ENCODE peak calls at places on chromosome 12, in nine cellular contexts. One of them, this sample, is unnamed.
A peak's percentile ranks its signal among the peaks of the same experiment; 100 is the strongest.

GRCh38 chr12:28191018-28191595 is 851 bp downstream of the CCDC91 start:
- DNase-seq in right lobe of liver: no peak
- DNase-seq in left ventricle myocardium inferior: no peak
- DNase-seq in trophoblast cell: peak; percentile 10
- DNase-seq in CD4-positive, alpha-beta memory T cell: no peak
- DNase-seq in colonic mucosa: no peak
- DNase-seq in cardiac muscle cell: no peak
- DNase-seq in adipocyte: no peak
- DNase-seq in IMR-90: peak; percentile 55
- DNase-seq in this sample: no peak

GRCh38 chr12:42868291-42868690 is 278.7 kb upstream of the PRICKLE1 start:
- DNase-seq in right lobe of liver: no peak
- DNase-seq in adipocyte: no peak
- DNase-seq in left ventricle myocardium inferior: no peak
- DNase-seq in cardiac muscle cell: peak; percentile 52
- DNase-seq in CD4-positive, alpha-beta memory T cell: no peak
- DNase-seq in IMR-90: no peak
- DNase-seq in colonic mucosa: no peak
- DNase-seq in trophoblast cell: no peak
- DNase-seq in this sample: no peak

GRCh38 chr12:111228916-111229666 is 139.8 kb downstream of the PHETA1 start:
- DNase-seq in right lobe of liver: no peak
- DNase-seq in colonic mucosa: no peak
- DNase-seq in cardiac muscle cell: no peak
- DNase-seq in IMR-90: no peak
- DNase-seq in CD4-positive, alpha-beta memory T cell: no peak
- DNase-seq in adipocyte: no peak
- DNase-seq in left ventricle myocardium inferior: no peak
- DNase-seq in trophoblast cell: no peak
- DNase-seq in this sample: no peak

GRCh38 chr12:29921307-29921706 is 137.6 kb upstream of the TMTC1 start:
- DNase-seq in left ventricle myocardium inferior: no peak
- DNase-seq in colonic mucosa: no peak
- DNase-seq in IMR-90: peak; percentile 26
- DNase-seq in trophoblast cell: no peak
- DNase-seq in cardiac muscle cell: peak; percentile 56
- DNase-seq in right lobe of liver: no peak
- DNase-seq in CD4-positive, alpha-beta memory T cell: no peak
- DNase-seq in adipocyte: no peak
- DNase-seq in this sample: no peak

GRCh38 chr12:39764944-39765560 is 145.4 kb upstream of the ABCD2 start:
- DNase-seq in left ventricle myocardium inferior: no peak
- DNase-seq in cardiac muscle cell: peak; percentile 68
- DNase-seq in adipocyte: peak; percentile 82
- DNase-seq in trophoblast cell: no peak
- DNase-seq in right lobe of liver: no peak
- DNase-seq in colonic mucosa: no peak
- DNase-seq in IMR-90: peak; percentile 58
- DNase-seq in CD4-positive, alpha-beta memory T cell: peak; percentile 8
- DNase-seq in this sample: no peak

GRCh38 chr12:68440068-68440581 is 108.0 kb upstream of the MDM1 start:
- DNase-seq in adipocyte: peak; percentile 61
- DNase-seq in colonic mucosa: no peak
- DNase-seq in trophoblast cell: peak; percentile 44
- DNase-seq in left ventricle myocardium inferior: no peak
- DNase-seq in CD4-positive, alpha-beta memory T cell: no peak
- DNase-seq in cardiac muscle cell: peak; percentile 40
- DNase-seq in right lobe of liver: no peak
- DNase-seq in IMR-90: peak; percentile 70
- DNase-seq in this sample: no peak

GRCh38 chr12:4975574-4975973 is 65.9 kb downstream of the KCNA1 start:
- DNase-seq in colonic mucosa: no peak
- DNase-seq in left ventricle myocardium inferior: no peak
- DNase-seq in trophoblast cell: no peak
- DNase-seq in CD4-positive, alpha-beta memory T cell: no peak
- DNase-seq in right lobe of liver: no peak
- DNase-seq in cardiac muscle cell: no peak
- DNase-seq in IMR-90: no peak
- DNase-seq in adipocyte: no peak
- DNase-seq in this sample: no peak

GRCh38 chr12:41121374-41121773 is 66.7 kb upstream of the PDZRN4 start:
- DNase-seq in right lobe of liver: no peak
- DNase-seq in IMR-90: no peak
- DNase-seq in cardiac muscle cell: no peak
- DNase-seq in CD4-positive, alpha-beta memory T cell: no peak
- DNase-seq in colonic mucosa: no peak
- DNase-seq in trophoblast cell: no peak
- DNase-seq in left ventricle myocardium inferior: no peak
- DNase-seq in adipocyte: no peak
- DNase-seq in this sample: no peak

GRCh38 chr12:109140560-109140959 is 24.2 kb downstream of the ACACB start:
- DNase-seq in trophoblast cell: no peak
- DNase-seq in CD4-positive, alpha-beta memory T cell: no peak
- DNase-seq in colonic mucosa: no peak
- DNase-seq in right lobe of liver: no peak
- DNase-seq in adipocyte: no peak
- DNase-seq in cardiac muscle cell: no peak
- DNase-seq in IMR-90: no peak
- DNase-seq in left ventricle myocardium inferior: no peak
- DNase-seq in this sample: no peak

GRCh38 chr12:53198470-53199110 is 8.5 kb downstream of the ITGB7 start:
- DNase-seq in right lobe of liver: no peak
- DNase-seq in cardiac muscle cell: no peak
- DNase-seq in trophoblast cell: no peak
- DNase-seq in IMR-90: no peak
- DNase-seq in left ventricle myocardium inferior: no peak
- DNase-seq in CD4-positive, alpha-beta memory T cell: peak; percentile 35
- DNase-seq in colonic mucosa: no peak
- DNase-seq in adipocyte: no peak
- DNase-seq in this sample: no peak
- H3K27me3 ChIP-seq in right lobe of liver: no peaks in the 10 kb centered on the region
- H3K27me3 ChIP-seq in cardiac muscle cell: peaks cover 13% of the 10 kb centered on the region
- H3K27me3 ChIP-seq in trophoblast cell: peaks cover 3% of the 10 kb centered on the region
- H3K27me3 ChIP-seq in IMR-90: peaks cover 2% of the 10 kb centered on the region
- H3K27me3 ChIP-seq in left ventricle myocardium inferior: no peaks in the 10 kb centered on the region
- H3K27me3 ChIP-seq in CD4-positive, alpha-beta memory T cell: no peaks in the 10 kb centered on the region
- H3K27me3 ChIP-seq in colonic mucosa: no peaks in the 10 kb centered on the region
- H3K27me3 ChIP-seq in adipocyte: no peaks in the 10 kb centered on the region
- H3K27me3 ChIP-seq in this sample: no peaks in the 10 kb centered on the region

GRCh38 chr12:6233121-6233971 is 33.1 kb downstream of the CD9 start:
- DNase-seq in CD4-positive, alpha-beta memory T cell: no peak
- DNase-seq in cardiac muscle cell: no peak
- DNase-seq in IMR-90: no peak
- DNase-seq in right lobe of liver: no peak
- DNase-seq in left ventricle myocardium inferior: no peak
- DNase-seq in colonic mucosa: peak; percentile 82
- DNase-seq in adipocyte: no peak
- DNase-seq in trophoblast cell: no peak
- DNase-seq in this sample: peak; percentile 47
- H3K4me1 ChIP-seq in CD4-positive, alpha-beta memory T cell: peaks cover 27% of the 10 kb centered on the region
- H3K4me1 ChIP-seq in cardiac muscle cell: peaks cover 35% of the 10 kb centered on the region
- H3K4me1 ChIP-seq in IMR-90: peaks cover 33% of the 10 kb centered on the region
- H3K4me1 ChIP-seq in right lobe of liver: no peaks in the 10 kb centered on the region
- H3K4me1 ChIP-seq in left ventricle myocardium inferior: peaks cover 77% of the 10 kb centered on the region
- H3K4me1 ChIP-seq in colonic mucosa: peaks cover 55% of the 10 kb centered on the region
- H3K4me1 ChIP-seq in adipocyte: peaks cover 39% of the 10 kb centered on the region
- H3K4me1 ChIP-seq in trophoblast cell: peaks cover 22% of the 10 kb centered on the region
- H3K4me1 ChIP-seq in this sample: peaks cover 12% of the 10 kb centered on the region

DNA sequence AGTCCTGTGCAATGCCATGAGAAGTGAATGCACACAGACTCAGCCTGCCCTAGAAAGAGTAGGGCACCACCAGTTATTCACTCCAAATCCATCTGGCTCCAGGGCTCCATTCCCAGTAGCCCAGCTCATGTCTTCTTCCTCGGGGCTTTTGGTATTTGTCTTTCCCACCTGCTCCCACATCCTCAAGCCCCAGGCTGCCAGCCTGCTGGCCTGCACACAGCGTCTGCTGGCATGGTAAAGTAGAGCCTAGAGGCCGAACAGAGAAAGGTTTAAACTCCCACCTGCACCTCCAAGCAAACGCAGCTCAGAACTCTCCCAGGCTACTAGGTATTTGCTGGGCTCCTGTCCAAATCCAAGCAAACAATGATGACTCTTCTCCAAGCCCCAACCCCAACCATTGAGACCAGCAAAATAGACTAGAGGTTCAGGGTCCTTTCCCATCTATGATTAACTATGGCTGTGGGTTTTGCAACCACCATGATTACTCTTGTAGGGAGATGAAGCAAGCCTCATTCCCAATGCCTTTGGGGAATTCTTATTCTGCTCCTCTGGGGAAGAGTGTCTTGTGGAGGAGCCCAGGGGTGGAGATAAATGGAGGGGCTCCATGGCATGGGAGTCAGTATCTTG is 5.2 kb upstream of the VDR start:
- DNase-seq in cardiac muscle cell: peak; percentile 39
- DNase-seq in colonic mucosa: peak; percentile 23
- DNase-seq in trophoblast cell: no peak
- DNase-seq in adipocyte: no peak
- DNase-seq in right lobe of liver: no peak
- DNase-seq in CD4-positive, alpha-beta memory T cell: no peak
- DNase-seq in IMR-90: no peak
- DNase-seq in left ventricle myocardium inferior: no peak
- DNase-seq in this sample: no peak
- H3K27me3 ChIP-seq in cardiac muscle cell: peaks cover 41% of the 10 kb centered on the region
- H3K27me3 ChIP-seq in colonic mucosa: no peaks in the 10 kb centered on the region
- H3K27me3 ChIP-seq in trophoblast cell: peaks cover 9% of the 10 kb centered on the region
- H3K27me3 ChIP-seq in adipocyte: no peaks in the 10 kb centered on the region
- H3K27me3 ChIP-seq in right lobe of liver: no peaks in the 10 kb centered on the region
- H3K27me3 ChIP-seq in CD4-positive, alpha-beta memory T cell: no peaks in the 10 kb centered on the region
- H3K27me3 ChIP-seq in IMR-90: peaks cover 29% of the 10 kb centered on the region
- H3K27me3 ChIP-seq in left ventricle myocardium inferior: no peaks in the 10 kb centered on the region
- H3K27me3 ChIP-seq in this sample: no peaks in the 10 kb centered on the region

GRCh38 chr12:31318870-31319269 is 7.1 kb downstream of the SINHCAF start:
- DNase-seq in trophoblast cell: no peak
- DNase-seq in left ventricle myocardium inferior: no peak
- DNase-seq in IMR-90: no peak
- DNase-seq in adipocyte: no peak
- DNase-seq in CD4-positive, alpha-beta memory T cell: no peak
- DNase-seq in right lobe of liver: no peak
- DNase-seq in colonic mucosa: no peak
- DNase-seq in cardiac muscle cell: no peak
- DNase-seq in this sample: no peak
- H3K4me1 ChIP-seq in trophoblast cell: peaks cover 7% of the 10 kb centered on the region
- H3K4me1 ChIP-seq in left ventricle myocardium inferior: peaks cover 29% of the 10 kb centered on the region
- H3K4me1 ChIP-seq in IMR-90: peaks cover 4% of the 10 kb centered on the region
- H3K4me1 ChIP-seq in adipocyte: peaks cover 13% of the 10 kb centered on the region
- H3K4me1 ChIP-seq in CD4-positive, alpha-beta memory T cell: peaks cover 82% of the 10 kb centered on the region
- H3K4me1 ChIP-seq in right lobe of liver: no peaks in the 10 kb centered on the region
- H3K4me1 ChIP-seq in colonic mucosa: no peaks in the 10 kb centered on the region
- H3K4me1 ChIP-seq in cardiac muscle cell: peaks cover 74% of the 10 kb centered on the region
- H3K4me1 ChIP-seq in this sample: peaks cover 44% of the 10 kb centered on the region

GRCh38 chr12:123150804-123151678 is at the start of gene PITPNM2:
- DNase-seq in cardiac muscle cell: peak; percentile 76
- DNase-seq in colonic mucosa: peak; percentile 42
- DNase-seq in CD4-positive, alpha-beta memory T cell: peak; percentile 60
- DNase-seq in trophoblast cell: peak; percentile 52
- DNase-seq in adipocyte: peak; percentile 90
- DNase-seq in left ventricle myocardium inferior: peak; percentile 70
- DNase-seq in IMR-90: peak; percentile 58
- DNase-seq in right lobe of liver: peak; percentile 65
- DNase-seq in this sample: peak; percentile 87
- H3K27me3 ChIP-seq in cardiac muscle cell: peaks cover 3% of the 10 kb centered on the region
- H3K27me3 ChIP-seq in colonic mucosa: no peaks in the 10 kb centered on the region
- H3K27me3 ChIP-seq in CD4-positive, alpha-beta memory T cell: no peaks in the 10 kb centered on the region
- H3K27me3 ChIP-seq in trophoblast cell: peaks cover 6% of the 10 kb centered on the region
- H3K27me3 ChIP-seq in adipocyte: no peaks in the 10 kb centered on the region
- H3K27me3 ChIP-seq in left ventricle myocardium inferior: no peaks in the 10 kb centered on the region
- H3K27me3 ChIP-seq in IMR-90: no peaks in the 10 kb centered on the region
- H3K27me3 ChIP-seq in right lobe of liver: no peaks in the 10 kb centered on the region
- H3K27me3 ChIP-seq in this sample: no peaks in the 10 kb centered on the region